ENCODE peak calls at places on chromosome 10, in six cellular contexts. J is right cardiac atrium, G is AG10803, I is NCI-H345, N is iris pigment epithelial cell, C is fibroblast of lung. L is an unnamed sample.
A peak's percentile ranks its signal among the peaks of the same experiment; 100 is the strongest.

GRCh38 chr10:91907914-91908357 is 1.4 kb downstream of the FGFBP3 start:
- DNase-seq in C (no peak), G (no peak), I (peak; percentile 26), N (no peak), J (no peak), L (peak; percentile 15)

GRCh38 chr10:119423911-119424590 is 118.5 kb downstream of the RGS10 start:
- DNase-seq in N (no peak), I (no peak), J (no peak), C (no peak), G (no peak), L (no peak)

GRCh38 chr10:90288403-90288933 is 569.4 kb downstream of the HTR7 start:
- DNase-seq in I (no peak), J (no peak), G (no peak), C (peak; percentile 81), N (peak; percentile 65), L (no peak)

GRCh38 chr10:101311440-101312067 is 42.4 kb upstream of the BTRC start:
- DNase-seq in N (no peak), J (no peak), G (no peak), C (no peak), I (no peak), L (no peak)

GRCh38 chr10:115706482-115707076 is 566.4 kb downstream of the GFRA1 start:
- DNase-seq in J (no peak), G (peak; percentile 39), I (peak; percentile 12), C (peak; percentile 64), N (peak; percentile 39), L (peak; percentile 12)

GRCh38 chr10:115606081-115606480 is 512.9 kb downstream of the ATRNL1 start:
- DNase-seq in N (peak; percentile 35), G (no peak), J (no peak), I (no peak), C (peak; percentile 32), L (no peak)

GRCh38 chr10:101341438-101341837 is 12.5 kb upstream of the BTRC start:
- DNase-seq in I (no peak), G (no peak), C (no peak), J (no peak), N (no peak), L (no peak)

GRCh38 chr10:44510716-44511115 is 125.8 kb upstream of the CXCL12 start:
- DNase-seq in C (no peak), N (peak; percentile 43), I (no peak), G (peak; percentile 83), J (no peak), L (peak; percentile 66)

GRCh38 chr10:103693070-103693811 is 162.1 kb downstream of the SH3PXD2A start:
- DNase-seq in C (no peak), N (no peak), J (peak; percentile 58), I (peak; percentile 17), G (no peak), L (peak; percentile 41)

GRCh38 chr10:72875250-72876055 is 18.1 kb upstream of the OIT3 start:
- DNase-seq in I (no peak), N (peak; percentile 40), G (peak; percentile 34), J (no peak), C (peak; percentile 54), L (peak; percentile 22)

GRCh38 chr10:1685671-1686450 is 51.5 kb downstream of the ADARB2 start:
- DNase-seq in J (no peak), N (no peak), G (no peak), I (no peak), C (no peak), L (no peak)

GRCh38 chr10:126459878-126460481 is 71.7 kb upstream of the ADAM12 start:
- DNase-seq in I (peak; percentile 89), J (no peak), G (peak; percentile 88), C (peak; percentile 95), N (peak; percentile 84), L (peak; percentile 86)

GRCh38 chr10:110434477-110435096 is 63.1 kb upstream of the DUSP5 start:
- DNase-seq in I (no peak), N (no peak), J (no peak), C (no peak), G (no peak), L (no peak)

GRCh38 chr10:21049482-21049881 is 152.4 kb upstream of the NEBL start:
- DNase-seq in J (no peak), C (no peak), N (no peak), G (no peak), I (no peak), L (no peak)

GRCh38 chr10:13187135-13187534 is 25.8 kb downstream of the MCM10 start:
- DNase-seq in I (no peak), J (no peak), G (no peak), C (no peak), N (no peak), L (no peak)